ENCODE peak calls at places on chromosomes 2 and 18, in eight cellular contexts. E is foreskin fibroblast, H is AG04450, P is lower leg skin, O is SJSA1, A is OCI-LY7, G is lower lobe of right lung, J is GM23338. R is an unnamed sample.

GRCh38 chr2:174580951-174581350 is 16.7 kb downstream of the WIPF1 start:
- DNase-seq in G (no peak), O (no peak), P (no peak), J (no peak), E (no peak), H (no peak), A (no peak), R (no peak)

GRCh38 chr18:79064228-79064627 is 5.0 kb upstream of the ATP9B start:
- DNase-seq in H (no peak), J (no peak), P (no peak), O (no peak), G (no peak), E (no peak), A (no peak), R (no peak)

GRCh38 chr2:102033028-102033749 is 41.4 kb downstream of the IL1R2 start:
- DNase-seq in O (peak; percentile 90), P (no peak), A (no peak), E (peak; percentile 59), J (no peak), H (peak; percentile 69), G (peak; percentile 82), R (peak; percentile 88)

GRCh38 chr2:103161456-103162289 is 399.8 kb downstream of the TMEM182 start:
- DNase-seq in A (peak; percentile 40), J (peak; percentile 84), O (no peak), H (no peak), E (peak; percentile 7), P (no peak), G (no peak), R (no peak)

GRCh38 chr2:68280846-68281245 is 28.5 kb upstream of the PPP3R1 start:
- DNase-seq in O (no peak), J (no peak), E (no peak), G (no peak), A (no peak), H (no peak), P (no peak), R (no peak)

GRCh38 chr18:70414315-70414714 is 125.5 kb downstream of the SOCS6 start:
- DNase-seq in E (no peak), P (no peak), J (no peak), O (peak; percentile 16), H (no peak), G (no peak), A (no peak), R (no peak)

GRCh38 chr18:33673689-33674088 is 95.7 kb downstream of the ASXL3 start:
- DNase-seq in O (no peak), H (no peak), P (no peak), J (peak; percentile 82), A (no peak), G (no peak), E (no peak), R (no peak)

GRCh38 chr2:25286025-25286400 is 55.7 kb downstream of the DNMT3A start:
- DNase-seq in G (peak; percentile 61), H (no peak), J (peak; percentile 63), P (no peak), O (no peak), E (no peak), A (peak; percentile 75), R (no peak)

GRCh38 chr2:10453899-10454298 is 5.8 kb upstream of the ODC1 start:
- DNase-seq in G (peak; percentile 51), A (no peak), P (no peak), J (no peak), O (no peak), E (no peak), H (no peak), R (no peak)

GRCh38 chr18:41923495-41923894 is 31.5 kb upstream of the PIK3C3 start:
- DNase-seq in G (no peak), H (no peak), E (no peak), O (no peak), A (no peak), P (no peak), J (no peak), R (no peak)

GRCh38 chr2:64604929-64605550 is 48.7 kb downstream of the SERTAD2 start:
- DNase-seq in O (no peak), J (no peak), P (peak; percentile 84), H (no peak), G (no peak), A (no peak), E (peak; percentile 68), R (peak; percentile 81)

GRCh38 chr2:86818114-86818801 is 27.5 kb upstream of the CD8A start:
- DNase-seq in O (no peak), H (no peak), J (no peak), E (no peak), A (no peak), P (no peak), G (no peak), R (no peak)

GRCh38 chr2:96810783-96811192 is 5.3 kb upstream of the CNNM3 start:
- DNase-seq in A (no peak), J (no peak), G (no peak), P (no peak), O (no peak), H (no peak), E (no peak), R (no peak)

GRCh38 chr2:226915846-226916360 is 80.0 kb downstream of the RHBDD1 start:
- DNase-seq in A (no peak), G (no peak), P (no peak), E (peak; percentile 90), O (no peak), J (no peak), H (peak; percentile 67), R (peak; percentile 28)

GRCh38 chr2:88067598-88067997 is at the start of gene SMYD1:
- DNase-seq in J (no peak), A (no peak), G (no peak), P (no peak), E (no peak), H (no peak), O (no peak), R (no peak)
- H3K4me3 ChIP-seq in J (no peak within 1 kb of the TSS), A (no peak within 1 kb of the TSS), G (no peak within 1 kb of the TSS), P (no peak within 1 kb of the TSS), E (no peak within 1 kb of the TSS), H (no peak within 1 kb of the TSS), O (no peak within 1 kb of the TSS), R (no peak within 1 kb of the TSS)

GRCh38 chr2:15957881-15958713 is 17.7 kb downstream of the MYCN start:
- DNase-seq in E (no peak), P (peak; percentile 40), G (no peak), O (no peak), A (no peak), J (peak; percentile 77), H (no peak), R (no peak)
- H3K4me3 ChIP-seq in E (no peak overlapping the region), P (no peak overlapping the region), G (no peak overlapping the region), O (no peak overlapping the region), A (no peak overlapping the region), J (no peak overlapping the region), H (no peak overlapping the region), R (no peak overlapping the region)

GRCh38 chr2:109623923-109624322 is 9.8 kb downstream of the SOWAHC start:
- DNase-seq in O (no peak), J (no peak), E (no peak), A (no peak), P (no peak), H (no peak), G (no peak), R (no peak)
- H3K4me3 ChIP-seq in O (no peak overlapping the region), J (no peak overlapping the region), E (no peak overlapping the region), A (no peak overlapping the region), P (no peak overlapping the region), H (no peak overlapping the region), G (no peak overlapping the region), R (no peak overlapping the region)

GRCh38 chr2:73488079-73488478 is 102.4 kb downstream of the ALMS1 start:
- DNase-seq in G (no peak), E (no peak), J (no peak), H (no peak), A (no peak), P (no peak), O (no peak), R (no peak)

GRCh38 chr2:73489053-73489452 is 103.4 kb downstream of the ALMS1 start:
- DNase-seq in A (no peak), P (no peak), G (no peak), J (no peak), H (no peak), O (no peak), E (no peak), R (no peak)

DNA sequence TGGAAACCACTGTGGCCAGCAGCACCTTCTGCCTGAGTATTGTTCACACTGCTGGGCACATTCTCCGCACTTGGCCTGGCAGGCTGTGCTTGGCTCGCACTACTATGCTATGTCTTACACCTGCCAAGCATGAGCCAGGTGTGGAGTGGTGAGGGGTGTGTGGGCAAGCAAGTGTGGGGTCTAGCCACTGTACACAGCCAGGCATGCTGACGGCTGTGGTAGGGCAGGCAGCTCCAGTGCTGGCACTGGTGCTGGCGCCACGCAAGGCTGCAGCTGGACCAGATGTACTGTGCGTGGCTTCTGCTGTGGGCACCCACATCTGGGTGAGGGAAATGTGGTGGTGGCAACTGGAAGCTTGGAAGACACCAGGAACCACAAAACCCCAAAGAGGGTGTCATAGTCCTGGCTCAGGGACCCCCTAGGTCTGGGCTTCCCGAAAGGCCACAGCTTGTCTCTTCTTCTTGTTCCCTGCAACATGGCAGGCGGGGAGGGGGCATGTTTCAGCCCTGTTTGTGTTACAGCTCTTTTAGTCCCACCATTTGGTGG is 101.5 kb downstream of the ALMS1 start:
- DNase-seq in J (no peak), E (no peak), O (no peak), P (no peak), H (no peak), G (no peak), A (no peak), R (no peak)
- H3K4me3 ChIP-seq in J (no peak overlapping the region), E (no peak overlapping the region), O (no peak overlapping the region), P (no peak overlapping the region), H (no peak overlapping the region), G (no peak overlapping the region), A (no peak overlapping the region), R (no peak overlapping the region)

GRCh38 chr2:30139131-30139870 is 7.5 kb upstream of the YPEL5 start:
- DNase-seq in O (no peak), J (no peak), P (no peak), A (peak; percentile 87), G (no peak), H (no peak), E (no peak), R (no peak)
- H3K4me3 ChIP-seq in O (no peak overlapping the region), J (no peak overlapping the region), P (no peak overlapping the region), A (peak overlapping the region; percentile 45), G (no peak overlapping the region), H (no peak overlapping the region), E (no peak overlapping the region), R (no peak overlapping the region)

DNA sequence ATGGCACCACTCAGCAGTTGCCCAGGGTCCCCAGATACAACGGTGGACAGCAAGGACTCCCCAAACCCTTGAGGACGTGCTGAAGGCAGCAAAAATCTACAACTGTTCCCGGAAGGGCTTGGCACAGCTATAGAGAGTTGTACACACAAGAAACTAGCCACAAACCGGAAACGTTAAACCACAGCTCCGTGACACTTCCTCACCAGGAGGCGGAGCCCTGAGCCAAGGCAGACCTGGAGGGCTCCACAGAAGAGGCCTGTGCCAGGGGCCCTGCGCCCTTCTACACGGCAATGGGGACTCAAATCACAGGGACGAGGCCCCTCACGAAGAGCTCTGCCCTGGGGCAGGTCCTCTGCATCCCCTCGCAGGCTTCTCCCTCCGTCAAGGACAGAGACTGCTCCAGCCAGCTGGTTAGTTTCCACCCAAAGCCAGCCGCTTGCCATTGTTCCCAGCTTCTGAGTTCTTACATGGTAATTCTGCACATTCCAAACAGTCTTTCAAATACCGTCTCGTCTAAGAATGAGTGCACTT is 133.3 kb downstream of the HDAC4 start:
- DNase-seq in G (peak; percentile 87), O (peak; percentile 90), H (no peak), P (peak; percentile 95), A (peak; percentile 91), E (peak; percentile 61), J (peak; percentile 33), R (peak; percentile 86)
- H3K4me3 ChIP-seq in G (peak overlapping the region; percentile 41), O (no peak overlapping the region), H (no peak overlapping the region), P (no peak overlapping the region), A (peak overlapping the region; percentile 55), E (no peak overlapping the region), J (no peak overlapping the region), R (no peak overlapping the region)

GRCh38 chr2:181682795-181683517 is 2.6 kb upstream of the NEUROD1 start:
- DNase-seq in G (no peak), H (no peak), J (peak; percentile 34), P (no peak), A (no peak), O (no peak), E (peak; percentile 26), R (no peak)
- H3K4me3 ChIP-seq in G (peak overlapping the region; percentile 11), H (no peak overlapping the region), J (peak overlapping the region; percentile 65), P (no peak overlapping the region), A (no peak overlapping the region), O (peak overlapping the region; percentile 6), E (no peak overlapping the region), R (peak overlapping the region; percentile 15)